ENCODE peak calls at places on chromosome 5, in eight cellular contexts. One of them, this sample, is unnamed.

GRCh38 chr5:80507663-80508062 is 19.8 kb downstream of the FAM151B start:
- DNase-seq in stimulated activated CD4-positive, alpha-beta T cell treated with anti-CD3 and anti-CD28 coated beads, Interleukin-2, amount 100 ng/mL, for 48 hours: no peak
- DNase-seq in GM23248: no peak
- DNase-seq in iris pigment epithelial cell: no peak
- DNase-seq in smooth muscle cell of the brain vasculature: no peak
- DNase-seq in GM03348: no peak
- DNase-seq in activated CD4-positive, alpha-beta T cell treated with anti-CD3 and anti-CD28 coated beads for 48 hours: no peak
- DNase-seq in psoas muscle: no peak
- DNase-seq in this sample: no peak

GRCh38 chr5:170903075-170903474 is 41.3 kb downstream of the RANBP17 start:
- DNase-seq in stimulated activated CD4-positive, alpha-beta T cell treated with anti-CD3 and anti-CD28 coated beads, Interleukin-2, amount 100 ng/mL, for 48 hours: no peak
- DNase-seq in GM23248: no peak
- DNase-seq in iris pigment epithelial cell: no peak
- DNase-seq in smooth muscle cell of the brain vasculature: no peak
- DNase-seq in GM03348: no peak
- DNase-seq in activated CD4-positive, alpha-beta T cell treated with anti-CD3 and anti-CD28 coated beads for 48 hours: no peak
- DNase-seq in psoas muscle: no peak
- DNase-seq in this sample: no peak

GRCh38 chr5:169398515-169398914 is 97.6 kb upstream of the SLIT3 start:
- DNase-seq in stimulated activated CD4-positive, alpha-beta T cell treated with anti-CD3 and anti-CD28 coated beads, Interleukin-2, amount 100 ng/mL, for 48 hours: no peak
- DNase-seq in GM23248: no peak
- DNase-seq in iris pigment epithelial cell: no peak
- DNase-seq in smooth muscle cell of the brain vasculature: no peak
- DNase-seq in GM03348: no peak
- DNase-seq in activated CD4-positive, alpha-beta T cell treated with anti-CD3 and anti-CD28 coated beads for 48 hours: no peak
- DNase-seq in psoas muscle: no peak
- DNase-seq in this sample: no peak

GRCh38 chr5:14112998-14113652 is 30.0 kb upstream of the TRIO start:
- DNase-seq in stimulated activated CD4-positive, alpha-beta T cell treated with anti-CD3 and anti-CD28 coated beads, Interleukin-2, amount 100 ng/mL, for 48 hours: no peak
- DNase-seq in GM23248: no peak
- DNase-seq in iris pigment epithelial cell: no peak
- DNase-seq in smooth muscle cell of the brain vasculature: no peak
- DNase-seq in GM03348: no peak
- DNase-seq in activated CD4-positive, alpha-beta T cell treated with anti-CD3 and anti-CD28 coated beads for 48 hours: no peak
- DNase-seq in psoas muscle: no peak
- DNase-seq in this sample: no peak

GRCh38 chr5:167952278-167952990 is 339.0 kb upstream of the WWC1 start:
- DNase-seq in stimulated activated CD4-positive, alpha-beta T cell treated with anti-CD3 and anti-CD28 coated beads, Interleukin-2, amount 100 ng/mL, for 48 hours: no peak
- DNase-seq in GM23248: no peak
- DNase-seq in iris pigment epithelial cell: no peak
- DNase-seq in smooth muscle cell of the brain vasculature: no peak
- DNase-seq in GM03348: no peak
- DNase-seq in activated CD4-positive, alpha-beta T cell treated with anti-CD3 and anti-CD28 coated beads for 48 hours: no peak
- DNase-seq in psoas muscle: no peak
- DNase-seq in this sample: no peak

GRCh38 chr5:125455041-125455440 is 708.6 kb upstream of the ZNF608 start:
- DNase-seq in stimulated activated CD4-positive, alpha-beta T cell treated with anti-CD3 and anti-CD28 coated beads, Interleukin-2, amount 100 ng/mL, for 48 hours: no peak
- DNase-seq in GM23248: peak
- DNase-seq in iris pigment epithelial cell: peak
- DNase-seq in smooth muscle cell of the brain vasculature: no peak
- DNase-seq in GM03348: no peak
- DNase-seq in activated CD4-positive, alpha-beta T cell treated with anti-CD3 and anti-CD28 coated beads for 48 hours: no peak
- DNase-seq in psoas muscle: no peak
- DNase-seq in this sample: peak

GRCh38 chr5:177071671-177072385 is 14.9 kb upstream of the FGFR4 start:
- DNase-seq in stimulated activated CD4-positive, alpha-beta T cell treated with anti-CD3 and anti-CD28 coated beads, Interleukin-2, amount 100 ng/mL, for 48 hours: peak
- DNase-seq in GM23248: peak
- DNase-seq in iris pigment epithelial cell: peak
- DNase-seq in smooth muscle cell of the brain vasculature: peak
- DNase-seq in GM03348: peak
- DNase-seq in activated CD4-positive, alpha-beta T cell treated with anti-CD3 and anti-CD28 coated beads for 48 hours: peak
- DNase-seq in psoas muscle: no peak
- DNase-seq in this sample: peak

GRCh38 chr5:32461441-32462120 is 17.0 kb upstream of the ZFR start:
- DNase-seq in stimulated activated CD4-positive, alpha-beta T cell treated with anti-CD3 and anti-CD28 coated beads, Interleukin-2, amount 100 ng/mL, for 48 hours: no peak
- DNase-seq in GM23248: peak
- DNase-seq in iris pigment epithelial cell: no peak
- DNase-seq in smooth muscle cell of the brain vasculature: no peak
- DNase-seq in GM03348: peak
- DNase-seq in activated CD4-positive, alpha-beta T cell treated with anti-CD3 and anti-CD28 coated beads for 48 hours: no peak
- DNase-seq in psoas muscle: no peak
- DNase-seq in this sample: peak

GRCh38 chr5:21615195-21615765 is 1237.9 kb downstream of the CDH12 start:
- DNase-seq in stimulated activated CD4-positive, alpha-beta T cell treated with anti-CD3 and anti-CD28 coated beads, Interleukin-2, amount 100 ng/mL, for 48 hours: no peak
- DNase-seq in GM23248: no peak
- DNase-seq in iris pigment epithelial cell: no peak
- DNase-seq in smooth muscle cell of the brain vasculature: no peak
- DNase-seq in GM03348: no peak
- DNase-seq in activated CD4-positive, alpha-beta T cell treated with anti-CD3 and anti-CD28 coated beads for 48 hours: no peak
- DNase-seq in psoas muscle: no peak
- DNase-seq in this sample: no peak

GRCh38 chr5:171162602-171163001 is 146.4 kb upstream of the TLX3 start:
- DNase-seq in stimulated activated CD4-positive, alpha-beta T cell treated with anti-CD3 and anti-CD28 coated beads, Interleukin-2, amount 100 ng/mL, for 48 hours: no peak
- DNase-seq in GM23248: peak
- DNase-seq in iris pigment epithelial cell: peak
- DNase-seq in smooth muscle cell of the brain vasculature: no peak
- DNase-seq in GM03348: peak
- DNase-seq in activated CD4-positive, alpha-beta T cell treated with anti-CD3 and anti-CD28 coated beads for 48 hours: peak
- DNase-seq in psoas muscle: no peak
- DNase-seq in this sample: peak

GRCh38 chr5:172680921-172681320 is 39.9 kb downstream of the NEURL1B start:
- DNase-seq in stimulated activated CD4-positive, alpha-beta T cell treated with anti-CD3 and anti-CD28 coated beads, Interleukin-2, amount 100 ng/mL, for 48 hours: no peak
- DNase-seq in GM23248: no peak
- DNase-seq in iris pigment epithelial cell: no peak
- DNase-seq in smooth muscle cell of the brain vasculature: no peak
- DNase-seq in GM03348: no peak
- DNase-seq in activated CD4-positive, alpha-beta T cell treated with anti-CD3 and anti-CD28 coated beads for 48 hours: no peak
- DNase-seq in psoas muscle: no peak
- DNase-seq in this sample: no peak

GRCh38 chr5:588406-588995 is 23.6 kb upstream of the CEP72 start:
- DNase-seq in stimulated activated CD4-positive, alpha-beta T cell treated with anti-CD3 and anti-CD28 coated beads, Interleukin-2, amount 100 ng/mL, for 48 hours: no peak
- DNase-seq in GM23248: no peak
- DNase-seq in iris pigment epithelial cell: no peak
- DNase-seq in smooth muscle cell of the brain vasculature: no peak
- DNase-seq in GM03348: no peak
- DNase-seq in activated CD4-positive, alpha-beta T cell treated with anti-CD3 and anti-CD28 coated beads for 48 hours: no peak
- DNase-seq in psoas muscle: no peak
- DNase-seq in this sample: no peak

GRCh38 chr5:112192886-112193285 is 226.2 kb downstream of the EPB41L4A start:
- DNase-seq in stimulated activated CD4-positive, alpha-beta T cell treated with anti-CD3 and anti-CD28 coated beads, Interleukin-2, amount 100 ng/mL, for 48 hours: no peak
- DNase-seq in GM23248: no peak
- DNase-seq in iris pigment epithelial cell: no peak
- DNase-seq in smooth muscle cell of the brain vasculature: no peak
- DNase-seq in GM03348: no peak
- DNase-seq in activated CD4-positive, alpha-beta T cell treated with anti-CD3 and anti-CD28 coated beads for 48 hours: no peak
- DNase-seq in psoas muscle: no peak
- DNase-seq in this sample: no peak

GRCh38 chr5:116300016-116300601 is 215.3 kb downstream of the COMMD10 start:
- DNase-seq in stimulated activated CD4-positive, alpha-beta T cell treated with anti-CD3 and anti-CD28 coated beads, Interleukin-2, amount 100 ng/mL, for 48 hours: no peak
- DNase-seq in GM23248: no peak
- DNase-seq in iris pigment epithelial cell: no peak
- DNase-seq in smooth muscle cell of the brain vasculature: no peak
- DNase-seq in GM03348: no peak
- DNase-seq in activated CD4-positive, alpha-beta T cell treated with anti-CD3 and anti-CD28 coated beads for 48 hours: no peak
- DNase-seq in psoas muscle: no peak
- DNase-seq in this sample: no peak

GRCh38 chr5:120803282-120803681 is 339.2 kb downstream of the PRR16 start:
- DNase-seq in stimulated activated CD4-positive, alpha-beta T cell treated with anti-CD3 and anti-CD28 coated beads, Interleukin-2, amount 100 ng/mL, for 48 hours: no peak
- DNase-seq in GM23248: peak
- DNase-seq in iris pigment epithelial cell: peak
- DNase-seq in smooth muscle cell of the brain vasculature: no peak
- DNase-seq in GM03348: peak
- DNase-seq in activated CD4-positive, alpha-beta T cell treated with anti-CD3 and anti-CD28 coated beads for 48 hours: no peak
- DNase-seq in psoas muscle: no peak
- DNase-seq in this sample: peak

GRCh38 chr5:143557061-143557818 is 153.8 kb upstream of the NR3C1 start:
- DNase-seq in stimulated activated CD4-positive, alpha-beta T cell treated with anti-CD3 and anti-CD28 coated beads, Interleukin-2, amount 100 ng/mL, for 48 hours: no peak
- DNase-seq in GM23248: peak
- DNase-seq in iris pigment epithelial cell: peak
- DNase-seq in smooth muscle cell of the brain vasculature: no peak
- DNase-seq in GM03348: peak
- DNase-seq in activated CD4-positive, alpha-beta T cell treated with anti-CD3 and anti-CD28 coated beads for 48 hours: no peak
- DNase-seq in psoas muscle: no peak
- DNase-seq in this sample: peak

GRCh38 chr5:158145827-158146226 is 286.9 kb upstream of the CLINT1 start:
- DNase-seq in stimulated activated CD4-positive, alpha-beta T cell treated with anti-CD3 and anti-CD28 coated beads, Interleukin-2, amount 100 ng/mL, for 48 hours: no peak
- DNase-seq in GM23248: no peak
- DNase-seq in iris pigment epithelial cell: no peak
- DNase-seq in smooth muscle cell of the brain vasculature: no peak
- DNase-seq in GM03348: no peak
- DNase-seq in activated CD4-positive, alpha-beta T cell treated with anti-CD3 and anti-CD28 coated beads for 48 hours: no peak
- DNase-seq in psoas muscle: no peak
- DNase-seq in this sample: no peak

GRCh38 chr5:150080696-150081435 is 5.5 kb downstream of the CSF1R start:
- DNase-seq in stimulated activated CD4-positive, alpha-beta T cell treated with anti-CD3 and anti-CD28 coated beads, Interleukin-2, amount 100 ng/mL, for 48 hours: no peak
- DNase-seq in GM23248: no peak
- DNase-seq in iris pigment epithelial cell: no peak
- DNase-seq in smooth muscle cell of the brain vasculature: no peak
- DNase-seq in GM03348: no peak
- DNase-seq in activated CD4-positive, alpha-beta T cell treated with anti-CD3 and anti-CD28 coated beads for 48 hours: no peak
- DNase-seq in psoas muscle: no peak
- DNase-seq in this sample: no peak

GRCh38 chr5:343461-344401 is 22.2 kb downstream of the AHRR start:
- DNase-seq in stimulated activated CD4-positive, alpha-beta T cell treated with anti-CD3 and anti-CD28 coated beads, Interleukin-2, amount 100 ng/mL, for 48 hours: no peak
- DNase-seq in GM23248: peak
- DNase-seq in iris pigment epithelial cell: peak
- DNase-seq in smooth muscle cell of the brain vasculature: no peak
- DNase-seq in GM03348: peak
- DNase-seq in activated CD4-positive, alpha-beta T cell treated with anti-CD3 and anti-CD28 coated beads for 48 hours: peak
- DNase-seq in psoas muscle: peak
- DNase-seq in this sample: peak

GRCh38 chr5:14491505-14491904 is 90.1 kb upstream of the OTULINL start:
- DNase-seq in stimulated activated CD4-positive, alpha-beta T cell treated with anti-CD3 and anti-CD28 coated beads, Interleukin-2, amount 100 ng/mL, for 48 hours: no peak
- DNase-seq in GM23248: peak
- DNase-seq in iris pigment epithelial cell: peak
- DNase-seq in smooth muscle cell of the brain vasculature: no peak
- DNase-seq in GM03348: peak
- DNase-seq in activated CD4-positive, alpha-beta T cell treated with anti-CD3 and anti-CD28 coated beads for 48 hours: no peak
- DNase-seq in psoas muscle: peak
- DNase-seq in this sample: peak

GRCh38 chr5:148382961-148383360 is 797 bp upstream of the FBXO38 start:
- DNase-seq in stimulated activated CD4-positive, alpha-beta T cell treated with anti-CD3 and anti-CD28 coated beads, Interleukin-2, amount 100 ng/mL, for 48 hours: no peak
- DNase-seq in GM23248: no peak
- DNase-seq in iris pigment epithelial cell: no peak
- DNase-seq in smooth muscle cell of the brain vasculature: no peak
- DNase-seq in GM03348: no peak
- DNase-seq in activated CD4-positive, alpha-beta T cell treated with anti-CD3 and anti-CD28 coated beads for 48 hours: no peak
- DNase-seq in psoas muscle: no peak
- DNase-seq in this sample: no peak

GRCh38 chr5:169812786-169813185 is 167.5 kb downstream of the INSYN2B start:
- DNase-seq in stimulated activated CD4-positive, alpha-beta T cell treated with anti-CD3 and anti-CD28 coated beads, Interleukin-2, amount 100 ng/mL, for 48 hours: no peak
- DNase-seq in GM23248: no peak
- DNase-seq in iris pigment epithelial cell: no peak
- DNase-seq in smooth muscle cell of the brain vasculature: no peak
- DNase-seq in GM03348: no peak
- DNase-seq in activated CD4-positive, alpha-beta T cell treated with anti-CD3 and anti-CD28 coated beads for 48 hours: no peak
- DNase-seq in psoas muscle: no peak
- DNase-seq in this sample: no peak

GRCh38 chr5:144191998-144192397 is 21.3 kb downstream of the KCTD16 start:
- DNase-seq in stimulated activated CD4-positive, alpha-beta T cell treated with anti-CD3 and anti-CD28 coated beads, Interleukin-2, amount 100 ng/mL, for 48 hours: no peak
- DNase-seq in GM23248: peak
- DNase-seq in iris pigment epithelial cell: peak
- DNase-seq in smooth muscle cell of the brain vasculature: no peak
- DNase-seq in GM03348: peak
- DNase-seq in activated CD4-positive, alpha-beta T cell treated with anti-CD3 and anti-CD28 coated beads for 48 hours: no peak
- DNase-seq in psoas muscle: no peak
- DNase-seq in this sample: peak

GRCh38 chr5:168796840-168797548 is 217.8 kb upstream of the PANK3 start:
- DNase-seq in stimulated activated CD4-positive, alpha-beta T cell treated with anti-CD3 and anti-CD28 coated beads, Interleukin-2, amount 100 ng/mL, for 48 hours: no peak
- DNase-seq in GM23248: no peak
- DNase-seq in iris pigment epithelial cell: no peak
- DNase-seq in smooth muscle cell of the brain vasculature: no peak
- DNase-seq in GM03348: no peak
- DNase-seq in activated CD4-positive, alpha-beta T cell treated with anti-CD3 and anti-CD28 coated beads for 48 hours: no peak
- DNase-seq in psoas muscle: no peak
- DNase-seq in this sample: no peak

GRCh38 chr5:95711501-95712346 is 19.4 kb upstream of the RHOBTB3 start:
- DNase-seq in stimulated activated CD4-positive, alpha-beta T cell treated with anti-CD3 and anti-CD28 coated beads, Interleukin-2, amount 100 ng/mL, for 48 hours: no peak
- DNase-seq in GM23248: no peak
- DNase-seq in iris pigment epithelial cell: no peak
- DNase-seq in smooth muscle cell of the brain vasculature: no peak
- DNase-seq in GM03348: no peak
- DNase-seq in activated CD4-positive, alpha-beta T cell treated with anti-CD3 and anti-CD28 coated beads for 48 hours: no peak
- DNase-seq in psoas muscle: no peak
- DNase-seq in this sample: no peak

GRCh38 chr5:1918488-1919208 is 35.9 kb upstream of the IRX4 start:
- DNase-seq in stimulated activated CD4-positive, alpha-beta T cell treated with anti-CD3 and anti-CD28 coated beads, Interleukin-2, amount 100 ng/mL, for 48 hours: no peak
- DNase-seq in GM23248: no peak
- DNase-seq in iris pigment epithelial cell: no peak
- DNase-seq in smooth muscle cell of the brain vasculature: no peak
- DNase-seq in GM03348: no peak
- DNase-seq in activated CD4-positive, alpha-beta T cell treated with anti-CD3 and anti-CD28 coated beads for 48 hours: no peak
- DNase-seq in psoas muscle: no peak
- DNase-seq in this sample: no peak

GRCh38 chr5:146956217-146956616 is 77.7 kb upstream of the PPP2R2B start:
- DNase-seq in stimulated activated CD4-positive, alpha-beta T cell treated with anti-CD3 and anti-CD28 coated beads, Interleukin-2, amount 100 ng/mL, for 48 hours: no peak
- DNase-seq in GM23248: no peak
- DNase-seq in iris pigment epithelial cell: no peak
- DNase-seq in smooth muscle cell of the brain vasculature: no peak
- DNase-seq in GM03348: no peak
- DNase-seq in activated CD4-positive, alpha-beta T cell treated with anti-CD3 and anti-CD28 coated beads for 48 hours: no peak
- DNase-seq in psoas muscle: no peak
- DNase-seq in this sample: no peak

GRCh38 chr5:130871346-130872086 is 293.5 kb downstream of the HINT1 start:
- DNase-seq in stimulated activated CD4-positive, alpha-beta T cell treated with anti-CD3 and anti-CD28 coated beads, Interleukin-2, amount 100 ng/mL, for 48 hours: peak
- DNase-seq in GM23248: peak
- DNase-seq in iris pigment epithelial cell: peak
- DNase-seq in smooth muscle cell of the brain vasculature: no peak
- DNase-seq in GM03348: peak
- DNase-seq in activated CD4-positive, alpha-beta T cell treated with anti-CD3 and anti-CD28 coated beads for 48 hours: peak
- DNase-seq in psoas muscle: peak
- DNase-seq in this sample: peak

GRCh38 chr5:102296229-102296817 is at the start of gene SLCO4C1:
- DNase-seq in stimulated activated CD4-positive, alpha-beta T cell treated with anti-CD3 and anti-CD28 coated beads, Interleukin-2, amount 100 ng/mL, for 48 hours: peak
- DNase-seq in GM23248: peak
- DNase-seq in iris pigment epithelial cell: peak
- DNase-seq in smooth muscle cell of the brain vasculature: peak
- DNase-seq in GM03348: peak
- DNase-seq in activated CD4-positive, alpha-beta T cell treated with anti-CD3 and anti-CD28 coated beads for 48 hours: peak
- DNase-seq in psoas muscle: peak
- DNase-seq in this sample: no peak

This sample was measured in IMR-90.